ENCODE peak calls at places on chromosomes 6 and 20, in six cellular contexts. One of them, this sample, is unnamed. For H3K36me3 and H3K9me3, the result is how much of the 10 kb centered on the place peaks cover.

GRCh38 chr20:36110936-36111445 is 43.5 kb upstream of the EPB41L1 start:
- DNase-seq in colonic mucosa: no peak
- DNase-seq in suprapubic skin: no peak
- DNase-seq in left lung: no peak
- DNase-seq in mammary epithelial cell: no peak
- DNase-seq in prostate gland: no peak
- DNase-seq in this sample: no peak

GRCh38 chr20:60203451-60203850 is 245.2 kb downstream of the CDH26 start:
- DNase-seq in colonic mucosa: no peak
- DNase-seq in left lung: no peak
- DNase-seq in suprapubic skin: no peak
- DNase-seq in prostate gland: no peak
- DNase-seq in mammary epithelial cell: peak
- DNase-seq in this sample: no peak

GRCh38 chr6:161828355-161828754 is 554.5 kb upstream of the AGPAT4 start:
- DNase-seq in colonic mucosa: no peak
- DNase-seq in prostate gland: no peak
- DNase-seq in left lung: no peak
- DNase-seq in mammary epithelial cell: no peak
- DNase-seq in suprapubic skin: no peak
- DNase-seq in this sample: no peak

GRCh38 chr6:145651988-145652387 is 83.3 kb downstream of the EPM2A start:
- DNase-seq in prostate gland: no peak
- DNase-seq in mammary epithelial cell: no peak
- DNase-seq in suprapubic skin: no peak
- DNase-seq in left lung: no peak
- DNase-seq in colonic mucosa: no peak
- DNase-seq in this sample: no peak

GRCh38 chr6:137084090-137084489 is 39.3 kb upstream of the IL20RA start:
- DNase-seq in colonic mucosa: no peak
- DNase-seq in prostate gland: no peak
- DNase-seq in left lung: no peak
- DNase-seq in suprapubic skin: no peak
- DNase-seq in mammary epithelial cell: no peak
- DNase-seq in this sample: no peak

GRCh38 chr6:131182991-131183425 is 47.7 kb downstream of the AKAP7 start:
- DNase-seq in mammary epithelial cell: no peak
- DNase-seq in colonic mucosa: no peak
- DNase-seq in prostate gland: no peak
- DNase-seq in suprapubic skin: no peak
- DNase-seq in left lung: no peak
- DNase-seq in this sample: no peak

GRCh38 chr6:85002847-85003246 is 238.4 kb upstream of the TBX18 start:
- DNase-seq in mammary epithelial cell: no peak
- DNase-seq in prostate gland: no peak
- DNase-seq in left lung: no peak
- DNase-seq in suprapubic skin: no peak
- DNase-seq in colonic mucosa: no peak
- DNase-seq in this sample: no peak

GRCh38 chr6:101830501-101831031 is 437.1 kb downstream of the GRIK2 start:
- DNase-seq in suprapubic skin: no peak
- DNase-seq in mammary epithelial cell: peak
- DNase-seq in colonic mucosa: no peak
- DNase-seq in prostate gland: no peak
- DNase-seq in left lung: no peak
- DNase-seq in this sample: no peak

GRCh38 chr20:3173582-3174441 is 463 bp upstream of the LZTS3 start:
- DNase-seq in left lung: peak
- DNase-seq in mammary epithelial cell: peak
- DNase-seq in colonic mucosa: peak
- DNase-seq in suprapubic skin: peak
- DNase-seq in prostate gland: peak
- DNase-seq in this sample: peak

GRCh38 chr6:110140650-110141049 is 38.8 kb downstream of the WASF1 start:
- DNase-seq in left lung: no peak
- DNase-seq in prostate gland: no peak
- DNase-seq in suprapubic skin: no peak
- DNase-seq in mammary epithelial cell: peak
- DNase-seq in colonic mucosa: no peak
- DNase-seq in this sample: no peak

GRCh38 chr6:101146389-101146788 is 247.1 kb upstream of the GRIK2 start:
- DNase-seq in suprapubic skin: no peak
- DNase-seq in mammary epithelial cell: peak
- DNase-seq in left lung: no peak
- DNase-seq in prostate gland: no peak
- DNase-seq in colonic mucosa: no peak
- DNase-seq in this sample: no peak

GRCh38 chr6:121436172-121436965 is 923 bp downstream of the GJA1 start:
- DNase-seq in left lung: no peak
- DNase-seq in colonic mucosa: no peak
- DNase-seq in prostate gland: peak
- DNase-seq in mammary epithelial cell: no peak
- DNase-seq in suprapubic skin: no peak
- DNase-seq in this sample: peak

GRCh38 chr20:51549474-51549873 is 7.0 kb upstream of the NFATC2 start:
- DNase-seq in left lung: no peak
- DNase-seq in suprapubic skin: no peak
- DNase-seq in mammary epithelial cell: no peak
- DNase-seq in colonic mucosa: no peak
- DNase-seq in prostate gland: no peak
- DNase-seq in this sample: no peak

DNA sequence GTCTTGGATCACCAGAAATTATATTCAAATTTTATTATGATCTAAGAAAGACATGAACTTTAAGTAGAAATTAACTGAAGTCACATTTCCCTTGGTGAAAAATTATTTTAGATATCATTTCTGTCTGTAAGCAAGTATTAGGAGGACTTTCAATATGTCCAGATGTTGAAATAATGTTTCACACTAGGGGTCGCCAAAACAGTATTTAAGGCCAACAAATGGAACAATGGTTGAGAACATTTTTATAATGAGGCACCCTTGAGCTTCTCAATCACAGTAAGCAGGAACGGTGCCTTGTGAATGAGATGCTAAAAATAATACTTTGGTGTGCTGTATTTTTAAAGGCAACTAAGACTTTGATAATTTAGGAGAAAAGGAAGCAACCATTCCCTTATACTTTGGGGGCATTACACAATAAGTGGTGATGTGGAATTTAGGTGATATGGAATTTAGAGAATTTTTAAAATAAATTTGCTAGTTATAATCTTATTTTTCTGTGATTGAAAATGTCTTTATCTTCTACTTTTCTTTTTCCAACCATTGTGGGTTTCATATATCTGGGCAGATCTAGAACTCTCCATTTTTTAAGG is 9.6 kb upstream of the SF3B5 start:
- DNase-seq in colonic mucosa: peak
- DNase-seq in mammary epithelial cell: peak
- DNase-seq in suprapubic skin: no peak
- DNase-seq in prostate gland: peak
- DNase-seq in left lung: no peak
- DNase-seq in this sample: no peak
- TF ChIP-seq CTCF in colonic mucosa: peak
- TF ChIP-seq CTCF in mammary epithelial cell: peak
- TF ChIP-seq CTCF in suprapubic skin: peak
- TF ChIP-seq CTCF in prostate gland: peak
- TF ChIP-seq CTCF in left lung: peak
- TF ChIP-seq CTCF in this sample: peak

DNA sequence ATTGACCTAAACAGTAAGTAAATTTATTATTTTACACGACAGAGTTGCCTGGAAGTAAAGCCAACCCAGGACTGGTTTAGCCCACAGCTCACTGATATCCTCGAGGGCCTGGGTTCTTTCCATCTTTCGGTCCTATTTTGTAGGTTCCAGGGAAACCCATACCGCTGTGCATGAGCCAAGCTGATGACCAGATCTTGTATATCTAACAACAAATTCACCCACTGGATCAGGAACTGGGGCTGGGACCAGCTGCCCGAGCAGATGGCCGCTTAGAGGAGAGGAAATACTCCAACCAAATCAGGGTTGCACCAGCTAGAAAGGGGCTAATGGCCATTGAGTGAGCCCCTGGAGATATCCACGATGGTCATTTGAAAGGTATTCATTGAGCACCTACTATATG is 139.2 kb downstream of the BACH2 start:
- DNase-seq in suprapubic skin: no peak
- DNase-seq in prostate gland: no peak
- DNase-seq in colonic mucosa: no peak
- DNase-seq in mammary epithelial cell: no peak
- DNase-seq in left lung: no peak
- DNase-seq in this sample: no peak
- H3K36me3 ChIP-seq in suprapubic skin: under half
- H3K36me3 ChIP-seq in prostate gland: under half
- H3K36me3 ChIP-seq in colonic mucosa: under half
- H3K36me3 ChIP-seq in mammary epithelial cell: under half
- H3K36me3 ChIP-seq in left lung: under half
- H3K36me3 ChIP-seq in this sample: under half

DNA sequence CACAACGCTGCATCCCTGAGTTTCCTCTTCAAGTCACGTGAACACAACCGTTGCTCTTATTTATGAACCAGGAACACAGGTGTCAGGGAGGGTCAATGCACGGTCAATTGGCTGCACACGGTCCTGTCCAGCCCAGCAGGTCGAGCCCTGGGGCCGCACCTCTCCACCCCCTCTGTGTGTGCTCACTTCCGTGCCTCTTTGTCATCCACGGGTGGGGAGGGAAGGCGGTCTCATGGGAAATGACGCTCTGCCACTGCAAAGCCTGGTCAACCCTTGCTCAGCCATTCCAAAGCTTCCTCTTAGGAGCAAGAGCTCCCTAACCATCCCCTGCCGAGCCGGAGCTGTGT is 38.7 kb downstream of the DACT2 start:
- DNase-seq in prostate gland: no peak
- DNase-seq in left lung: no peak
- DNase-seq in suprapubic skin: no peak
- DNase-seq in mammary epithelial cell: no peak
- DNase-seq in colonic mucosa: no peak
- DNase-seq in this sample: no peak
- H3K9me3 ChIP-seq in prostate gland: under half
- H3K9me3 ChIP-seq in left lung: under half
- H3K9me3 ChIP-seq in suprapubic skin: under half
- H3K9me3 ChIP-seq in mammary epithelial cell: under half
- H3K9me3 ChIP-seq in colonic mucosa: under half
- H3K9me3 ChIP-seq in this sample: under half

GRCh38 chr20:62825288-62825993 is 8.6 kb downstream of the COL9A3 start:
- DNase-seq in left lung: no peak
- DNase-seq in mammary epithelial cell: no peak
- DNase-seq in colonic mucosa: no peak
- DNase-seq in suprapubic skin: no peak
- DNase-seq in prostate gland: no peak
- DNase-seq in this sample: peak
- TF ChIP-seq CTCF in left lung: no peak
- TF ChIP-seq CTCF in mammary epithelial cell: no peak
- TF ChIP-seq CTCF in colonic mucosa: no peak
- TF ChIP-seq CTCF in suprapubic skin: no peak
- TF ChIP-seq CTCF in prostate gland: no peak
- TF ChIP-seq CTCF in this sample: no peak

DNA sequence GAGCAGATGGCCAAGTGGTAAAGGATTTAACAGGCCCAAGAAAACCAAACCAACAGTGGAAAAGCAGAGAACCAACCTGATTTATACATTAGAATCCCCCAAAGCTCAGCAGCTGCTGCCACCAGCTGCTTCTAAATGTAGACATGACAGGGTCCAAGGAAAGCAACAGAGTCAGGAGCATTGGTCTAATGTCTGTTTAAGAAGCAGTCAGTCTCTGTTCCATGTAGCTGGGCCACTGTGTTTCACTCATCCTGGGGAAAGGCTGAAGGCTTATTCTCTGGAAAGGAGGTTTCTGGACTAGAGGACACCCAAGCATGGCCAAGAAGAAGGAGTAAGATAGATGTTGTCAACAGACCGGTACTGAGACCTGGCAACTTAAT is 75.4 kb downstream of the TMEM244 start:
- DNase-seq in mammary epithelial cell: no peak
- DNase-seq in suprapubic skin: no peak
- DNase-seq in colonic mucosa: no peak
- DNase-seq in prostate gland: no peak
- DNase-seq in left lung: no peak
- DNase-seq in this sample: no peak
- H3K36me3 ChIP-seq in mammary epithelial cell: under half
- H3K36me3 ChIP-seq in suprapubic skin: under half
- H3K36me3 ChIP-seq in colonic mucosa: under half
- H3K36me3 ChIP-seq in prostate gland: under half
- H3K36me3 ChIP-seq in left lung: under half
- H3K36me3 ChIP-seq in this sample: under half

GRCh38 chr6:28775405-28776129 is 148.2 kb downstream of the TRIM27 start:
- DNase-seq in suprapubic skin: no peak
- DNase-seq in colonic mucosa: no peak
- DNase-seq in mammary epithelial cell: no peak
- DNase-seq in prostate gland: no peak
- DNase-seq in left lung: no peak
- DNase-seq in this sample: no peak

GRCh38 chr6:28775052-28775376 is 148.8 kb downstream of the TRIM27 start:
- DNase-seq in mammary epithelial cell: no peak
- DNase-seq in prostate gland: no peak
- DNase-seq in colonic mucosa: no peak
- DNase-seq in left lung: no peak
- DNase-seq in suprapubic skin: no peak
- DNase-seq in this sample: no peak

GRCh38 chr6:28774292-28775051 is 149.3 kb downstream of the TRIM27 start:
- DNase-seq in suprapubic skin: no peak
- DNase-seq in colonic mucosa: no peak
- DNase-seq in left lung: no peak
- DNase-seq in prostate gland: no peak
- DNase-seq in mammary epithelial cell: no peak
- DNase-seq in this sample: no peak

GRCh38 chr6:28777147-28777461 is 146.7 kb downstream of the TRIM27 start:
- DNase-seq in prostate gland: no peak
- DNase-seq in colonic mucosa: no peak
- DNase-seq in left lung: no peak
- DNase-seq in suprapubic skin: no peak
- DNase-seq in mammary epithelial cell: no peak
- DNase-seq in this sample: no peak

DNA sequence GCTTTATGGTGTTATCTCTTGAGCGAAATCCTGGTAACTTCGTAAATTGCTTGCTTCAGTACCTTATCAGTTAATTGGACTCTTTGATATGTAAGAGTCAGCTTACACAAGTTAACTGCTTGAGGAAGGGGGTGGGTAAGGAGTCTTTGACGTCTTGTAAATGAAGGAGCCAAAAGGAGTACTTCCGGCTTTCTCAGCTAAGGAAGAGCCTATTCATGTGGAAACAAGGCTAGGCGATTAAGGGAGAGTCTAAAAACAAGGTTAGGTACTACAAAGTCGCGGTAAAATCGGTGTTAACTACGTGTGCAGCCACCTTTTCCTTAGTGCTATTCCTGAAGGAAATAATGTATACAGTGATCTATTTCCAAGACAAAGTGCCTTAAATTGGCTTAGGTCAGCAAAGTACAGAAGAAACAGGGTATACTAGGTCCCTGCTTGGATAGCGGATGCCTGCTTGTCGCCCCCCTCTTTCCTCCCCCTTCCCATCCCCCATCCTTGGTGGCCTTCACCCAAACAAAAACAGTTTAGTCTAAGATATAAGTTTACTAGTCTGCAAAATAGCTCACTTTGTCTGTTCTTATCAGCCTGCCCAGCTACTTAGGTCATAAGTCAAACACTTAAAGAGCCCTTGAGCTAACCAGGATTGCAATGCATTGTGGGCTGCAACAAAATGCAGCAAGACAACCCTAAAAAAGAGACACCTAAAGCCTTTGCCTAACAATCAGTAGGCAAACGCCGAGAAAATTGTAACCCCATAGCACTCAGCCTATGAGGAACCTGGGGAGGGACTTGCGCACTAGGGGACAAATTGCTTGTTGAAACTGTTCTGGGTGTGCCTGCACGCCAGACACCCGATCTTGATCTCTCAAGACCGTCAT is 147.3 kb downstream of the TRIM27 start:
- DNase-seq in mammary epithelial cell: no peak
- DNase-seq in prostate gland: no peak
- DNase-seq in suprapubic skin: no peak
- DNase-seq in left lung: no peak
- DNase-seq in colonic mucosa: no peak
- DNase-seq in this sample: no peak
- H3K9me3 ChIP-seq in mammary epithelial cell: under half
- H3K9me3 ChIP-seq in prostate gland: under half
- H3K9me3 ChIP-seq in suprapubic skin: under half
- H3K9me3 ChIP-seq in left lung: under half
- H3K9me3 ChIP-seq in colonic mucosa: under half
- H3K9me3 ChIP-seq in this sample: under half